ENCODE peak calls at places on chromosome 1, in seven cellular contexts. M is tibial nerve; I is psoas muscle; V is aorta; W is endothelial cell of umbilical vein; G is heart right ventricle; Y is effector memory CD4-positive, alpha-beta T cell. J is an unnamed sample.

GRCh38 chr1:153375511-153375910 is at the start of gene S100A12:
- DNase-seq in M (no peak), I (no peak), V (no peak), W (no peak), G (no peak), Y (no peak), J (no peak)

GRCh38 chr1:32771561-32772280 is 45.4 kb downstream of the YARS1 start:
- DNase-seq in M (no peak), I (no peak), V (no peak), W (no peak), G (no peak), Y (no peak), J (no peak)

GRCh38 chr1:5877001-5877400 is 115.2 kb downstream of the NPHP4 start:
- DNase-seq in M (no peak), I (peak), V (no peak), W (no peak), G (no peak), Y (no peak), J (no peak)

GRCh38 chr1:169914534-169914933 is 20.8 kb upstream of the SCYL3 start:
- DNase-seq in M (no peak), I (no peak), V (no peak), W (peak), G (no peak), Y (no peak), J (no peak)

GRCh38 chr1:56330400-56331026 is 248.8 kb downstream of the PLPP3 start:
- DNase-seq in M (no peak), I (no peak), V (no peak), W (peak), G (no peak), Y (no peak), J (no peak)

GRCh38 chr1:66330711-66331110 is 203.2 kb upstream of the SGIP1 start:
- DNase-seq in M (no peak), I (no peak), V (no peak), W (no peak), G (no peak), Y (no peak), J (no peak)

GRCh38 chr1:32335619-32335950 is 448 bp downstream of the MARCKSL1 start:
- DNase-seq in M (no peak), I (no peak), V (no peak), W (no peak), G (no peak), Y (no peak), J (no peak)

GRCh38 chr1:218298398-218298797 is 13.3 kb downstream of the RRP15 start:
- DNase-seq in M (no peak), I (no peak), V (no peak), W (peak), G (no peak), Y (no peak), J (no peak)

GRCh38 chr1:5508669-5509330 is 483.4 kb downstream of the NPHP4 start:
- DNase-seq in M (no peak), I (no peak), V (no peak), W (no peak), G (no peak), Y (no peak), J (no peak)

GRCh38 chr1:3547055-3548005 is 64.0 kb downstream of the MEGF6 start:
- DNase-seq in M (no peak), I (no peak), V (peak), W (no peak), G (no peak), Y (no peak), J (no peak)

GRCh38 chr1:201585099-201585498 is 46.2 kb downstream of the NAV1 start:
- DNase-seq in M (no peak), I (no peak), V (no peak), W (no peak), G (no peak), Y (no peak), J (no peak)

GRCh38 chr1:46413596-46413985 is 19.5 kb downstream of the FAAH start:
- DNase-seq in M (no peak), I (peak), V (no peak), W (no peak), G (no peak), Y (peak), J (peak)

GRCh38 chr1:167635233-167635648 is 5.2 kb downstream of the RCSD1 start:
- DNase-seq in M (no peak), I (peak), V (no peak), W (no peak), G (peak), Y (no peak), J (no peak)

GRCh38 chr1:165063181-165063955 is 293.1 kb downstream of the LMX1A start:
- DNase-seq in M (no peak), I (no peak), V (no peak), W (no peak), G (peak), Y (no peak), J (no peak)

GRCh38 chr1:179178965-179179364 is 50.5 kb downstream of the ABL2 start:
- DNase-seq in M (no peak), I (no peak), V (no peak), W (peak), G (no peak), Y (no peak), J (no peak)

GRCh38 chr1:196558424-196558823 is 49.8 kb downstream of the KCNT2 start:
- DNase-seq in M (no peak), I (no peak), V (no peak), W (peak), G (peak), Y (no peak), J (no peak)

GRCh38 chr1:202235856-202236837 is 42.5 kb downstream of the LGR6 start:
- DNase-seq in M (no peak), I (peak), V (peak), W (peak), G (peak), Y (peak), J (peak)

GRCh38 chr1:206796984-206797402 is 24.7 kb upstream of the IL10 start:
- DNase-seq in M (no peak), I (no peak), V (no peak), W (no peak), G (no peak), Y (no peak), J (no peak)

GRCh38 chr1:17209446-17209845 is 4.5 kb downstream of the PADI1 start:
- DNase-seq in M (no peak), I (peak), V (no peak), W (no peak), G (no peak), Y (no peak), J (no peak)

GRCh38 chr1:17207046-17207445 is 2.1 kb downstream of the PADI1 start:
- DNase-seq in M (peak), I (peak), V (peak), W (no peak), G (peak), Y (no peak), J (peak)

GRCh38 chr1:17207966-17208418 is 3.1 kb downstream of the PADI1 start:
- DNase-seq in M (no peak), I (peak), V (no peak), W (peak), G (no peak), Y (no peak), J (no peak)

GRCh38 chr1:17207540-17207939 is 2.6 kb downstream of the PADI1 start:
- DNase-seq in M (no peak), I (peak), V (no peak), W (no peak), G (no peak), Y (no peak), J (no peak)

GRCh38 chr1:17208546-17208945 is 3.6 kb downstream of the PADI1 start:
- DNase-seq in M (no peak), I (no peak), V (no peak), W (no peak), G (no peak), Y (no peak), J (no peak)
- H3K27ac ChIP-seq in M (no peak), I (no peak), V (no peak), W (no peak), G (no peak), Y (no peak), J (no peak)

GRCh38 chr1:247295746-247296145 is 35.9 kb downstream of the ZNF496 start:
- DNase-seq in M (no peak), I (no peak), V (no peak), W (no peak), G (no peak), Y (no peak), J (no peak)

GRCh38 chr1:247291835-247292561 is 36.1 kb downstream of the VN1R5 start:
- DNase-seq in M (no peak), I (no peak), V (no peak), W (no peak), G (no peak), Y (no peak), J (no peak)

GRCh38 chr1:247293047-247293446 is 37.2 kb downstream of the VN1R5 start:
- DNase-seq in M (no peak), I (no peak), V (no peak), W (no peak), G (no peak), Y (no peak), J (no peak)

GRCh38 chr1:247295274-247295684 is 36.4 kb downstream of the ZNF496 start:
- DNase-seq in M (no peak), I (no peak), V (no peak), W (no peak), G (no peak), Y (no peak), J (no peak)

GRCh38 chr1:247294282-247294681 is 37.4 kb downstream of the ZNF496 start:
- DNase-seq in M (no peak), I (no peak), V (no peak), W (no peak), G (no peak), Y (no peak), J (no peak)
- H3K27ac ChIP-seq in M (no peak), I (no peak), V (no peak), W (no peak), G (no peak), Y (no peak), J (no peak)

DNA sequence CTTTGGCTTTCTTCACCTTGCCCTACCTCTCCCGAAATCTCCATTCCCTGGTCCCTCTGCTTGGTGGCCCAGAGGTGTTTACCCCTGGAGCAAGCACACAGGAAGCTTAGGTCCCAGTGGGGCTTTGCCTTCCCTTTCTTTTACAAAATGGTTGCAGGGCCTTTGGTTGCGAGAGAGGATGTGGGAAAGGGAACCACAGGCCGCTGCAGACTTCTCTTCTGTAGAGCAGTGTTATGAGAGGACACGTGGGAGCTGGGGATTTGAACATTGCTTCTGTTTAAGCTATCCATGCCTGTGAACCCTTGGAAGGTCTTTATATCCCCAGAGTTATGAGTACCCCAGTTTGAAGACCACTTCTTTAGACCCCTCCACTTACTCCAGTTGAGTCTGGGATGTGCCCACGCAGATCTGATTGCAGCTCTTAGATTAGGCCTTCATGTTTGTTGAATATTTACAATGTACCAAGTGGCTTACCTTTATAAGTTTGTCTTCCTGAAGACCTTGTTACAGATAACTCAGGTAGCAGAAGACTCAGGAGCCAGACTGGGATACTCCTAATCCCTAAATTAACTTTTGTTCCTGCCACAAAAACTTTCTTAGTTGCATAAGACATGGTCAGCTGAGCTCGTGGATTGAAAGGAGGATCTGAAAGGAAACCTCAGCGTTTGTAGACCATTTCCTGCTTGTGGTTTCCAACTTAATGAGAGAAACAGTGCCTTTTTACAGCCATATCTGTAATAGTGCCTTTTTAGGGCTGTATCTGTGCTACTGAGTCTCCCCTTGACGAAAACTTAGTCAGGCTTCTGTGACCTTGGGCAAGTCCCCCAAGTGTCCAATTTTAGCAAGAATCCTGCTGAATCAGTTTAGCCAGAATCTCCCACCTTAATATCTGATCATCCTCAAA is 21.9 kb upstream of the IVNS1ABP start:
- DNase-seq in M (no peak), I (no peak), V (peak), W (no peak), G (peak), Y (peak), J (no peak)
- H3K27ac ChIP-seq in M (peak), I (no peak), V (no peak), W (no peak), G (no peak), Y (no peak), J (no peak)

GRCh38 chr1:19374926-19375325 is 62.8 kb downstream of the SLC66A1 start:
- DNase-seq in M (no peak), I (no peak), V (peak), W (no peak), G (no peak), Y (no peak), J (no peak)
- H3K27ac ChIP-seq in M (peak), I (peak), V (no peak), W (no peak), G (peak), Y (no peak), J (no peak)

DNA sequence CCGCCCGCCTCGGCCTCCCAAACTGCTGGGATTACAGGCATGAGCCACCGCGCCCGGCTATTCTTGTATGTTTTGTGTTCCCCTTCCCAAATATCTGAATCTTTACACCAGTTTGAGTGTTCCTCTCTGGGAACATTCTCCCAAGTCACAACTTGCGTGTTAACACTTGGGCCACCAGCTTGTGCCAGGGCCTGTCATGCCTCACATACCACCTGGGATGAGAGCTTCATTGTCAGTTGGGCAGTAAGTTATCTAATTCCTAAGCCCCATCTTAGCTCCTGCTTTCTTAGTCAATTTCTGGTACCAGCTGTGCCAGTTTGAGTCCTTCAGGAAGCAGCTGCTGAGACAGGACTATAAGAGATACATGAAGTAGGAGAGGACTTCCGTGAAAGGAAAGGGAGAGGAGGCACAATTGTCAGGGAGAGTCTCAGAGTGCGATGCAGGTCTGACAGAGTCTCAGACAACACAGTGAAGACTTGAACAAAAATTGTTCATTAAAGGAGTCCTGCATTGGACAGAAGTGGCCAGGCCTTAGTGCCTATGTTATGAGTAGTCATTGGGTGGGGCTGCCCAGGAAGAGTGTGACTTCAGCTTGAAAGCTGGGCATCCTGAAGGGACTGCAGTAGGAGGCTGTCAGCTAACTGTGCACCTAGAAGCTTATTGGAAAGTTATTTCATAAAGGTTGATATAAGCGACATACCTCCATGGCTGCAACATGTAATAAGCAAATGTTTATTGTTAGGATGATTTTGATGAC is 17.3 kb downstream of the ZFYVE9 start:
- DNase-seq in M (no peak), I (no peak), V (no peak), W (no peak), G (no peak), Y (no peak), J (no peak)
- H3K27ac ChIP-seq in M (no peak), I (peak), V (no peak), W (no peak), G (no peak), Y (no peak), J (no peak)

GRCh38 chr1:60982539-60982938 is 99.8 kb upstream of the NFIA start:
- DNase-seq in M (no peak), I (no peak), V (no peak), W (peak), G (no peak), Y (no peak), J (no peak)

GRCh38 chr1:60981357-60981756 is 101.0 kb upstream of the NFIA start:
- DNase-seq in M (no peak), I (no peak), V (no peak), W (no peak), G (no peak), Y (no peak), J (no peak)

GRCh38 chr1:60987904-60988303 is 94.5 kb upstream of the NFIA start:
- DNase-seq in M (no peak), I (no peak), V (no peak), W (no peak), G (no peak), Y (no peak), J (no peak)

GRCh38 chr1:60984066-60984799 is 98.1 kb upstream of the NFIA start:
- DNase-seq in M (peak), I (peak), V (peak), W (peak), G (peak), Y (no peak), J (no peak)

DNA sequence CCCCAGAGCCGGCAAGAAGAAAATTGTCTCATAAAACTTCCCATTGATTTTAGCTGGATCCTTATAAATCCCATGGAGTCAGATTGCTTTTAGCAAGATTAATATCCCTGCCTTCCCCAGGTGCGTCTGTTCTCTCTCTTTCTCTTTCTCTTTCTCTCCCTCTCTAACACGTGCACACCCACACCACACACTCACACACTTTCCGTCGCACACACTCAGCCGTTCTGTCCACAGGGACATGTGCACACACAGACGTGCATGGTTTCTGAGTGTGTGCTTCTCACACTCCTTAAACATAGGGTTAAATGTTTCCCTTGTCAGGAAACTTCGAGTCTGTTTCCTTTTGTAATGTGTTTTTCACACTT is 98.7 kb upstream of the NFIA start:
- DNase-seq in M (no peak), I (no peak), V (no peak), W (no peak), G (no peak), Y (no peak), J (no peak)
- H3K27ac ChIP-seq in M (peak), I (peak), V (peak), W (no peak), G (peak), Y (no peak), J (no peak)

DNA sequence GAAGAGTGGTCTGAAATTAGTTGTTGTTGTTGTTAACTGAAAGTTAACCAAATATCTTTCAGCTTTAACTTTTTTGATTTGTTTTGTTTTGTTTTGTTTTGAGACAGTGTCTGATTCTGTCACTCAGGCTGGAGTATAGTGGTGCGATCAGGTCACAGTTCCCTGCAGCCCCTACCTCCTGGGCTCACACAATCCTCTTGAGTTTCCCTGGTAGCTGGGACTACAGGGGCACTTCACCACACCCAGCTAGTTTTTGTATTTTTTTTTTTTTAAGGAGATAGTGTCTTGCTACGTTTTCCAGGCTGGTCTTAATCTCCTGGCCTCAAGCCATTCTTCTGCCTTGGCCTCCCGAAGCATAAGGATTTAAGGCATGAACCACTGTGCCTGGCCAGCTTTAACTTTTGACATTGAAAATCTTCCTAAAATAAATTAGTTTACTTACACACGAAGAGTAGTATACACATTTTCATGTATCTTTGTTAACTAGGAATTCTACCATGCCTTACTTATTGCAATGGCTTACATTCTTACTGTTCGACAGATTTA is 44.9 kb downstream of the GNG12 start:
- DNase-seq in M (no peak), I (no peak), V (no peak), W (no peak), G (no peak), Y (no peak), J (no peak)
- H3K27ac ChIP-seq in M (peak), I (no peak), V (peak), W (no peak), G (no peak), Y (no peak), J (no peak)

DNA sequence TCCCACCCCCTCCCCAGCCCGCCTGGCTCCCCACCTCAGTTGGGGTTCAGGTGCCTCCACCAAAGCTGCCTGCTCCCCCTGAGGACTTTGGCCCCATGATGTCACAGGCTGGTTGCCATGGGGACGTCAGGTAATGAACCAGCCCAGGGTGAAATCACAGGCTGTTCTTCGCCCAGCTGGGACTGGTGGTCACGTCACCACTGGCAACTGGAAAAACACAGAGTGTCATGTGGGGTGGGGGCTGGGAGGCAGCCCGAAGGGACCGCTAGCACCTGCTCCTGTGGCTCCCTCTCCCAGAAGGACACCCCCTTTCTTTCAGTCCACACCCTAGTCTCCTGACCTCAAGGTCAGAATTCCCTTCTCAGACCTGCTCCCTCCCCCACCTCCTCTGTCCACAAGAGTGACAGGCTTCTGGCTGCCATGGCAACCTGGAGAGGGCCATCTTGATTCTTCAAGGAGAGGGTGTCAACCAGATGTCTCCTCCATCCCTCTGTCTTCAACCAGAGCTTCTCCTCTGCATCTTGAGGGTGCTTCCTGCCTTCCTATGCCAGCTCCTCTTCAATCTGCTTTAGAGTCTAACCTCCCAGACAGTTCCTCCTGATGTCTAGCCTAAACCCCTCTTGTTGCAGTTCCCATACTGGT is 6.2 kb downstream of the FAM131C start:
- DNase-seq in M (no peak), I (no peak), V (no peak), W (no peak), G (no peak), Y (no peak), J (no peak)
- H3K27ac ChIP-seq in M (no peak), I (no peak), V (no peak), W (no peak), G (no peak), Y (no peak), J (no peak)

GRCh38 chr1:183931646-183932271 is 105.8 kb downstream of the COLGALT2 start:
- DNase-seq in M (no peak), I (no peak), V (no peak), W (no peak), G (no peak), Y (no peak), J (no peak)
- H3K27ac ChIP-seq in M (peak), I (no peak), V (no peak), W (no peak), G (peak), Y (no peak), J (peak)

GRCh38 chr1:156006666-156007376 is 13.9 kb downstream of the SSR2 start:
- DNase-seq in M (no peak), I (no peak), V (no peak), W (no peak), G (no peak), Y (no peak), J (no peak)
- H3K27ac ChIP-seq in M (peak), I (no peak), V (no peak), W (no peak), G (no peak), Y (no peak), J (no peak)

J was measured in substantia nigra.